ENCODE peak calls at places on chromosomes 4 and X, in four cellular contexts. D is heart right ventricle; M is GM23248; V is effector memory CD4-positive, alpha-beta T cell. C is an unnamed sample. For H3K4me1, the result is how much of the 10 kb centered on the place peaks cover.

GRCh38 chr4:112060212-112060611 is 85.0 kb upstream of the FAM241A start:
- DNase-seq in D (no peak), M (peak), V (no peak), C (peak)

GRCh38 chrX:22060451-22060940 is 28.4 kb downstream of the PHEX start:
- DNase-seq in D (no peak), M (peak), V (no peak), C (peak)

GRCh38 chr4:52852041-52852440 is 10.1 kb upstream of the RASL11B start:
- DNase-seq in D (no peak), M (peak), V (no peak), C (no peak)

GRCh38 chrX:12919051-12919450 is 12.6 kb downstream of the TLR8 start:
- DNase-seq in D (no peak), M (no peak), V (no peak), C (no peak)

GRCh38 chr4:80461412-80461811 is 125.9 kb downstream of the CFAP299 start:
- DNase-seq in D (no peak), M (no peak), V (no peak), C (no peak)

GRCh38 chrX:119398974-119399771 is at the start of gene SLC25A43:
- DNase-seq in D (peak), M (peak), V (no peak), C (no peak)

GRCh38 chrX:24448762-24449161 is 16.3 kb upstream of the PDK3 start:
- DNase-seq in D (no peak), M (no peak), V (no peak), C (no peak)

GRCh38 chr4:176762661-176763308 is 29.9 kb downstream of the VEGFC start:
- DNase-seq in D (no peak), M (no peak), V (no peak), C (no peak)

GRCh38 chrX:18877472-18877871 is 106.4 kb downstream of the PHKA2 start:
- DNase-seq in D (no peak), M (no peak), V (no peak), C (no peak)

GRCh38 chr4:153781717-153782416 is 7.0 kb downstream of the SFRP2 start:
- DNase-seq in D (no peak), M (peak), V (no peak), C (no peak)

GRCh38 chrX:151825927-151826471 is 86.7 kb upstream of the MAGEA4 start:
- DNase-seq in D (no peak), M (peak), V (no peak), C (no peak)

GRCh38 chrX:129719931-129720520 is 18.8 kb upstream of the XPNPEP2 start:
- DNase-seq in D (no peak), M (peak), V (no peak), C (no peak)

GRCh38 chr4:184165291-184165690 is 52.4 kb downstream of the ENPP6 start:
- DNase-seq in D (no peak), M (no peak), V (no peak), C (no peak)

GRCh38 chr4:68451246-68452211 is 4.3 kb downstream of the TMPRSS11E start:
- DNase-seq in D (no peak), M (peak), V (no peak), C (peak)

GRCh38 chrX:110188701-110189558 is 129.0 kb downstream of the AMMECR1 start:
- DNase-seq in D (no peak), M (no peak), V (no peak), C (no peak)

GRCh38 chr4:166386491-166387367 is 513.7 kb downstream of the TLL1 start:
- DNase-seq in D (no peak), M (no peak), V (no peak), C (no peak)

GRCh38 chr4:36313687-36314086 is 32.3 kb downstream of the DTHD1 start:
- DNase-seq in D (no peak), M (no peak), V (no peak), C (no peak)

GRCh38 chrX:65136424-65136823 is 160.2 kb upstream of the ZC4H2 start:
- DNase-seq in D (no peak), M (peak), V (no peak), C (no peak)

GRCh38 chrX:57772637-57773036 is 92.6 kb upstream of the NLRP2B start:
- DNase-seq in D (no peak), M (peak), V (no peak), C (no peak)

GRCh38 chrX:137982791-137983190 is 416.9 kb downstream of the ZIC3 start:
- DNase-seq in D (no peak), M (no peak), V (no peak), C (no peak)

GRCh38 chrX:140664939-140665338 is 44.6 kb upstream of the LINC00632 start:
- DNase-seq in D (no peak), M (peak), V (no peak), C (no peak)

GRCh38 chrX:41723305-41723704 is 676 bp upstream of the GPR82 start:
- DNase-seq in D (no peak), M (peak), V (no peak), C (no peak)

GRCh38 chr4:117376700-117377099 is 291.3 kb upstream of the TRAM1L1 start:
- DNase-seq in D (no peak), M (no peak), V (no peak), C (no peak)

GRCh38 chr4:174764105-174764729 is 64.8 kb downstream of the GLRA3 start:
- DNase-seq in D (no peak), M (peak), V (no peak), C (no peak)

GRCh38 chrX:38880460-38880859 is 79.2 kb downstream of the MID1IP1 start:
- DNase-seq in D (no peak), M (peak), V (no peak), C (no peak)

GRCh38 chrX:136608295-136608933 is 39.5 kb upstream of the CD40LG start:
- DNase-seq in D (peak), M (peak), V (peak), C (peak)

GRCh38 chr4:151606061-151606460 is 154.7 kb downstream of the GATB start:
- DNase-seq in D (peak), M (no peak), V (no peak), C (no peak)

GRCh38 chr4:105461221-105462041 is 12.4 kb downstream of the PPA2 start:
- DNase-seq in D (no peak), M (no peak), V (no peak), C (no peak)

GRCh38 chr4:54400188-54400587 is 171.1 kb downstream of the PDGFRA start:
- DNase-seq in D (no peak), M (no peak), V (no peak), C (no peak)

GRCh38 chr4:184310881-184311709 is 93.4 kb upstream of the ENPP6 start:
- DNase-seq in D (peak), M (no peak), V (no peak), C (no peak)

GRCh38 chr4:80407246-80407645 is 71.7 kb downstream of the CFAP299 start:
- DNase-seq in D (peak), M (peak), V (no peak), C (no peak)

GRCh38 chrX:103554687-103555417 is 30.5 kb upstream of the TCEAL4 start:
- DNase-seq in D (peak), M (no peak), V (peak), C (peak)

GRCh38 chr4:128601992-128602695 is 207.4 kb upstream of the JADE1 start:
- DNase-seq in D (no peak), M (peak), V (no peak), C (no peak)

GRCh38 chr4:44425614-44426208 is 22.9 kb downstream of the KCTD8 start:
- DNase-seq in D (no peak), M (peak), V (no peak), C (no peak)

GRCh38 chrX:123803331-123803983 is 56.4 kb upstream of the XIAP start:
- DNase-seq in D (peak), M (peak), V (peak), C (peak)

GRCh38 chrX:23503835-23504539 is 163.3 kb upstream of the PRDX4 start:
- DNase-seq in D (peak), M (peak), V (no peak), C (no peak)

GRCh38 chr4:133377286-133377685 is 228.2 kb downstream of the PCDH10 start:
- DNase-seq in D (no peak), M (no peak), V (no peak), C (no peak)

GRCh38 chrX:82362550-82362949 is 1145.5 kb upstream of the POU3F4 start:
- DNase-seq in D (no peak), M (no peak), V (no peak), C (no peak)

DNA sequence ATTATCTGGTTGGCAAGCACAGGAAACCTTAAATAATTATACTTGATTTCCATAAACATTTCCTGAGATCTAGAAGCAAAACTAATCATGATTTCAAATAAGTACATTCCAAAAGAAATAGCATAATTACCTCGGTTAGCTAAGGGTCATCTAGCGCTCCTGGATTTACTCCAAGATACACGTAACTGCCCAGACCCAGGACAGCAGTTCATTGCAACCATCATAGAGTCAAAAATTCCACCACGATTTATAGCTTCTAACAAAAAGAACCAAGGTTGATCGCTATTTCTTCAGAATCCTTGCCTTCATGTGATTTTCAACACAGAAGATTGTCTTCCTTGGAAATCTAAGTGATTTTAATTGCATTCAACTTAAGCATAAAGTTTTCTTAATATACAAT is 1235.5 kb upstream of the TENM3 start:
- DNase-seq in D (no peak), M (no peak), V (no peak), C (no peak)
- H3K27ac ChIP-seq in D (no peak), M (no peak), V (no peak), C (no peak)

GRCh38 chr4:2800691-2801596 is 8.1 kb downstream of the SH3BP2 start:
- DNase-seq in D (peak), M (peak), V (no peak), C (no peak)

GRCh38 chr4:2797545-2798305 is 4.8 kb downstream of the SH3BP2 start:
- DNase-seq in D (no peak), M (no peak), V (peak), C (peak)

GRCh38 chr4:2798399-2799301 is 5.8 kb downstream of the SH3BP2 start:
- DNase-seq in D (peak), M (no peak), V (no peak), C (peak)

GRCh38 chr4:2799444-2799911 is 6.6 kb downstream of the SH3BP2 start:
- DNase-seq in D (peak), M (no peak), V (no peak), C (no peak)

DNA sequence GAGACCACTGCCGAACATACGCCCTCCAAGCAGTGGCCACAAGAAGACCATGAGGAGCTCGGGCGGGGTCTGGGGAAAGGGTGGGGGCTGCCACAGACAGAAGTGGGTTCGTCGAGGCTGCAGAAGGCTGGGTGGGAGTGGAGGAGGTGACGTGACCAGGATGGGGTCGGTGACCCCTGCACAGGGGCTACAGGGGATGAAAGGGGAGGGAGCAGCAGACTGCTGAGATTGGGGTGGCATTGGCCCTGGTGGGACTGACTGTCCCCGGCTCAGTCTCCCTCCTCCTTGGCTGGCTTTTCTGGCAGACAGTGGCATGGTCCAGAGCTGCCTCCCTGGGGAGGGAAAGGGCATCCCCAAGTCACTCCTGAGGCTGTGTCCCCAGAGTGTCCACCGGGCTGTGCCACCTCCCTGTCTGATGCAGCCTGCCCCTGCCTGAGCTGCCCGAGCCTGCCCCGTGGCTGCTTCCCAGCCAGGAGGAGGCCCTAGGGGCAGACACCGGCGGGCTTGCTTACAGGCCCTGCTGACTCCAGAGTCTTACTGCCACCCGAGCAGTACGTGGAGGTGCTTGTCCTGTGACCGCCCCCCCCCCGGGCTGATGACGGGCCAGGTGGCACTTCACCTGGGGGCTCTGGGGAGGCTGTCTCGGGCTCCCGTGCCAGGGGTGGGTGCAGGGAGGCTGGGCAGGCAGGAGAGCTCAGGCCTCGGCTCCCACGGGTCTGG is 7.2 kb downstream of the SH3BP2 start:
- DNase-seq in D (no peak), M (peak), V (no peak), C (no peak)
- H3K4me1 ChIP-seq in D (half or more), M (under half), V (under half), C (half or more)

GRCh38 chrX:15465347-15465746 is 27.8 kb downstream of the PIR start:
- DNase-seq in D (no peak), M (peak), V (no peak), C (no peak)

GRCh38 chrX:15465896-15466651 is 27.1 kb downstream of the PIR start:
- DNase-seq in D (no peak), M (peak), V (no peak), C (no peak)

GRCh38 chrX:15471016-15471415 is 22.1 kb downstream of the PIR start:
- DNase-seq in D (peak), M (peak), V (peak), C (peak)

GRCh38 chrX:15469613-15470012 is 23.5 kb downstream of the PIR start:
- DNase-seq in D (no peak), M (no peak), V (no peak), C (no peak)

GRCh38 chrX:15468036-15468435 is 25.1 kb downstream of the PIR start:
- DNase-seq in D (no peak), M (peak), V (no peak), C (no peak)
- H3K27ac ChIP-seq in D (peak), M (no peak), V (no peak), C (no peak)

GRCh38 chr4:37995981-37996770 is 36.0 kb downstream of the PTTG2 start:
- DNase-seq in D (peak), M (no peak), V (no peak), C (no peak)

GRCh38 chr4:37994569-37994968 is 34.4 kb downstream of the PTTG2 start:
- DNase-seq in D (no peak), M (no peak), V (no peak), C (peak)

GRCh38 chr4:37998225-37998624 is 38.0 kb downstream of the PTTG2 start:
- DNase-seq in D (no peak), M (no peak), V (no peak), C (no peak)

GRCh38 chr4:37993806-37994205 is 33.6 kb downstream of the PTTG2 start:
- DNase-seq in D (no peak), M (no peak), V (no peak), C (no peak)

DNA sequence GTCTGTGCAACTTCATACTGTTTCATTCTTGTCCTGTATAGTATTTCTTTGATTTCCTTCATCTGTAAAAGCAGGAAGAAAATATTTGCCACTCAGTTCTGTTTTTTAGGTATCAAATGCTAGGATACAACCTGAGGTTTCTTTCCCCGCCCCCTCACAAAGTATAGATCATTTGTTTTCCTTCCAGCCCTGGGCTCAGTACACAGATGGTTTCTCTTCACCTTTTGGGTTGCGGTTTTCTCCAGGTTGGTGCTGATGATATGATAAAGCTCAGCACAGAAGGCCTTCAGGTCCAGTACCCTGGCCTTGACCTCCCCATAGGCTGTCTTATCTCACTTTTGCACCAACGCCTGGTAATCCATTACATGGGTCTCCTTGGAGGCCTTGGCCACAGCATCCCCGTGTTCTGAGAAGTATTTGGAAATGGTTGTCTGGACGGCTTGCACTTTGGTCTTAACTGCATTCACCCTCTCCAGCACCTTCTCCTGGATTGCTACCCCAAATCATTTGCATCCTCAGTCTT is 35.2 kb downstream of the PTTG2 start:
- DNase-seq in D (no peak), M (no peak), V (no peak), C (no peak)
- H3K4me1 ChIP-seq in D (half or more), M (under half), V (under half), C (under half)

GRCh38 chr4:16897991-16898827 is at the start of gene LDB2:
- DNase-seq in D (peak), M (peak), V (no peak), C (no peak)
- H3K27ac ChIP-seq in D (peak), M (peak), V (no peak), C (no peak)

DNA sequence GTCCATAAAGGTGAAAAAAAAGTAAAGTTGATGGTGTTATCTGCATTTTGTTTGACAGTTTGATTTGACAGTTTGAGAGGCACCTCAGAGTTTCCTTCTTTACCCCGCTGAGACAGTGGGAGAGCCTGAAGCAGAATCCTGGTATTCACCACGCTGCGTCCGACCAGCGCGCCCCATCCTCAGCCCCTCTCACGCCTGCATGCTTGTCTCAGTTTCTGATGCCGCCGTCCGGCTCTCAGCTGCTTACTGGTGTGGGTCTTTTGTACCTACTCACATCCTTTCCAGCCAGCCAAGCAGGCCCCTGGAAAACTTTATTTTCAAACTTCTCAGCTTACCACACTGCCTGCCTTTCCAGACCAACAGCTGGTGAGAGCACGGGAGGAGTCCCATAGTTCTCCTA is 175.2 kb downstream of the DCLK2 start:
- DNase-seq in D (no peak), M (no peak), V (no peak), C (no peak)
- H3K4me1 ChIP-seq in D (under half), M (under half), V (under half), C (under half)

GRCh38 chr4:14259926-14260325 is 632.4 kb upstream of the BOD1L1 start:
- DNase-seq in D (no peak), M (peak), V (no peak), C (no peak)
- H3K27ac ChIP-seq in D (no peak), M (no peak), V (no peak), C (no peak)

GRCh38 chr4:8310306-8310705 is 40.8 kb downstream of the HTRA3 start:
- DNase-seq in D (no peak), M (no peak), V (no peak), C (no peak)
- H3K4me1 ChIP-seq in D (under half), M (under half), V (under half), C (under half)

GRCh38 chrX:75784689-75785491 is at the start of gene MAGEE2:
- DNase-seq in D (no peak), M (peak), V (no peak), C (no peak)

GRCh38 chrX:75781618-75782017 is 3.4 kb downstream of the MAGEE2 start:
- DNase-seq in D (peak), M (peak), V (no peak), C (no peak)

DNA sequence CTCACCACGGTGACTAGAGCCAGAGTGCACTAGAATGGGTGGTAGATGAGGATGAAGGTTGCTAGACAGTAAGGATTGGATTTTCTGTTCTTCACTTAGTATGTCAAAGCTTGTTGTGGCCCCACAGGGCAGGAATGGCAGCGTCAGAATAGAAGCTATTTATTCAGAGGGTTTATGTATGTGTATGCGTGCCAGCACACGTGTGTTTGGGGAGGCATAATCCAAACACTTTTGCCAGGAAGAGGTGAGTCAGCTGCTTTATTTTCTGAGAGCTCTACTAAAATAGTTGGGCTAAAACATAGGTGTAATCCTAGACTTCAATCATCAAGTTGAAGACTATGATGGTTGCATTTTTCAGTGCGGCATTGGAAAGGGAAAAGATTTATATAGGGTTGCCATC is 1.2 kb upstream of the MAGEE2 start:
- DNase-seq in D (no peak), M (no peak), V (no peak), C (no peak)
- H3K27ac ChIP-seq in D (no peak), M (no peak), V (no peak), C (no peak)